ENCODE peak calls at places on chromosome 1, in ten cellular contexts. P is iris pigment epithelial cell, W is memory B cell, S is left cardiac atrium, A is keratinocyte, E is HCEC 1CT, B is erythroblast, J is AG08395, X is AG08396, Z is fibroblast of lung. D is an unnamed sample.

GRCh38 chr1:22044690-22045420 is 7.7 kb upstream of the CDC42 start:
- DNase-seq in P (peak; percentile 91), W (no peak), S (no peak), A (no peak), E (peak; percentile 63), B (peak; percentile 12), J (peak; percentile 30), X (peak; percentile 32), Z (peak; percentile 83), D (peak; percentile 73)

GRCh38 chr1:77081834-77082233 is 137.4 kb downstream of the PIGK start:
- DNase-seq in P (no peak), W (no peak), S (no peak), A (no peak), E (no peak), B (no peak), J (no peak), X (no peak), Z (no peak), D (no peak)

GRCh38 chr1:53541761-53542550 is 82.8 kb downstream of the DMRTB1 start:
- DNase-seq in P (peak; percentile 83), W (no peak), S (peak; percentile 3), A (no peak), E (peak; percentile 89), B (no peak), J (peak; percentile 91), X (peak; percentile 84), Z (peak; percentile 91), D (peak; percentile 96)

GRCh38 chr1:20223659-20224058 is 37.3 kb upstream of the PLA2G2C start:
- DNase-seq in P (no peak), W (no peak), S (no peak), A (no peak), E (no peak), B (no peak), J (no peak), X (no peak), Z (no peak), D (no peak)

GRCh38 chr1:154877370-154877974 is 7.4 kb upstream of the KCNN3 start:
- DNase-seq in P (peak; percentile 65), W (no peak), S (peak; percentile 45), A (no peak), E (peak; percentile 51), B (no peak), J (no peak), X (no peak), Z (no peak), D (no peak)

GRCh38 chr1:152067929-152068328 is 20.9 kb downstream of the TCHHL1 start:
- DNase-seq in P (no peak), W (no peak), S (no peak), A (no peak), E (no peak), B (no peak), J (no peak), X (no peak), Z (no peak), D (no peak)

GRCh38 chr1:178126790-178127189 is 32.9 kb downstream of the RASAL2 start:
- DNase-seq in P (peak; percentile 97), W (no peak), S (no peak), A (peak; percentile 88), E (peak; percentile 90), B (peak; percentile 2), J (peak; percentile 66), X (peak; percentile 42), Z (peak; percentile 98), D (peak; percentile 56)

GRCh38 chr1:26072305-26072704 is 4.9 kb upstream of the TRIM63 start:
- DNase-seq in P (no peak), W (no peak), S (peak; percentile 47), A (no peak), E (no peak), B (no peak), J (no peak), X (no peak), Z (no peak), D (no peak)

GRCh38 chr1:99361406-99361805 is 97.1 kb downstream of the PLPPR4 start:
- DNase-seq in P (no peak), W (no peak), S (no peak), A (no peak), E (no peak), B (no peak), J (no peak), X (no peak), Z (no peak), D (no peak)

GRCh38 chr1:109392788-109393580 is 4.7 kb downstream of the SORT1 start:
- DNase-seq in P (peak; percentile 79), W (no peak), S (peak; percentile 71), A (no peak), E (peak; percentile 76), B (peak; percentile 35), J (no peak), X (peak; percentile 74), Z (peak; percentile 56), D (peak; percentile 51)

GRCh38 chr1:32309960-32310359 is 18.1 kb downstream of the HDAC1 start:
- DNase-seq in P (no peak), W (no peak), S (no peak), A (no peak), E (no peak), B (peak; percentile 12), J (no peak), X (no peak), Z (no peak), D (no peak)

D was measured in fibroblast of gingiva.